ENCODE peak calls at places on chromosome 6, in nine cellular contexts. E is fibroblast of lung, J is cardiac muscle cell, O is caudate nucleus, L is aorta, G is psoas muscle, H is Peyer's patch, D is right cardiac atrium, W is heart left ventricle. C is an unnamed sample.

GRCh38 chr6:96171112-96171511 is 155.3 kb downstream of the FUT9 start:
- DNase-seq in W (no peak), H (no peak), J (no peak), G (no peak), D (no peak), E (no peak), L (no peak), O (peak), C (no peak)

GRCh38 chr6:90450268-90450953 is 136.5 kb downstream of the MAP3K7 start:
- DNase-seq in E (no peak), J (no peak), H (no peak), W (no peak), G (no peak), O (no peak), L (no peak), D (no peak), C (no peak)

GRCh38 chr6:79196908-79197307 is 37.6 kb downstream of the HMGN3 start:
- DNase-seq in J (no peak), G (no peak), L (no peak), O (no peak), W (no peak), D (no peak), E (no peak), H (no peak), C (no peak)

GRCh38 chr6:167140589-167141474 is 16.9 kb downstream of the GPR31 start:
- DNase-seq in D (no peak), E (no peak), O (no peak), W (no peak), G (no peak), L (no peak), J (no peak), H (peak), C (no peak)

GRCh38 chr6:15398657-15399287 is 152.9 kb downstream of the JARID2 start:
- DNase-seq in L (no peak), J (no peak), G (no peak), D (no peak), O (no peak), W (no peak), E (no peak), H (no peak), C (no peak)

GRCh38 chr6:149449831-149450678 is 34.8 kb downstream of the ZC3H12D start:
- DNase-seq in E (no peak), O (no peak), H (no peak), G (no peak), J (no peak), W (no peak), D (no peak), L (no peak), C (no peak)

GRCh38 chr6:149223934-149224333 is 93.6 kb upstream of the TAB2 start:
- DNase-seq in D (no peak), O (no peak), G (no peak), E (no peak), L (no peak), W (no peak), J (peak), H (no peak), C (no peak)

GRCh38 chr6:111992851-111993250 is 61.1 kb upstream of the CCN6 start:
- DNase-seq in H (no peak), G (no peak), E (no peak), D (no peak), L (no peak), J (no peak), W (no peak), O (no peak), C (no peak)

GRCh38 chr6:88238065-88238464 is 71.9 kb upstream of the CNR1 start:
- DNase-seq in E (no peak), J (no peak), D (no peak), H (peak), G (no peak), W (no peak), O (no peak), L (no peak), C (no peak)

GRCh38 chr6:29723666-29724588 is 693 bp downstream of the HLA-F start:
- DNase-seq in L (peak), J (peak), E (no peak), H (peak), W (peak), D (peak), O (no peak), G (peak), C (peak)

GRCh38 chr6:21846541-21847451 is 253.2 kb downstream of the SOX4 start:
- DNase-seq in H (no peak), J (no peak), W (peak), L (no peak), G (no peak), D (no peak), E (no peak), O (no peak), C (no peak)

GRCh38 chr6:114049367-114049966 is 78.5 kb upstream of the HDAC2 start:
- DNase-seq in J (no peak), L (no peak), O (no peak), H (no peak), D (no peak), W (no peak), E (no peak), G (no peak), C (no peak)
- H3K27ac ChIP-seq in J (no peak), L (no peak), O (no peak), H (no peak), D (no peak), W (no peak), E (no peak), G (no peak), C (no peak)

GRCh38 chr6:3899970-3900439 is 50.8 kb downstream of the FAM50B start:
- DNase-seq in H (no peak), E (no peak), L (no peak), G (no peak), D (no peak), O (no peak), J (no peak), W (no peak), C (peak)
- H3K27ac ChIP-seq in H (no peak), E (no peak), L (no peak), G (peak), D (no peak), O (no peak), J (no peak), W (no peak), C (no peak)

DNA sequence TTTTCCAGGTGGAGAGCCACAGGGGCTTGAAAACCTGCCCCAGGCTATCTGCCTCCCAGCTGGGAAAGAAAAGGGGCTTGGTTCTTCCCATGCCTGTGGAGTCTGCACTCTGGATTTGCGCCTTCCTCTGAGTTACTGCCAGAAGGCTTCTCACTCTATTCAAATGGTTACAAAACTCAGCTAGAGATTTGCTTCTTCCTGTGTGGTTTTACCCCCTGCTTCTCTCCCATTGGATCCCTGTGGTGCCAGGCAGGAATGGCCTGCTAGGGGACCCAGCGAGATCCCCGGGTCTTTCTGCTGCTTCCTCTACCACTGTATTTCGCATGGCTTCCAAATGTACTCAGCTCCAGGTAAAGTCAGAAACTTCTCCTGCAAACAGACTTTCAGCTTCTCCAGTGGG is 192.0 kb upstream of the HS3ST5 start:
- DNase-seq in H (no peak), D (no peak), W (no peak), G (no peak), O (no peak), J (no peak), L (no peak), E (no peak), C (no peak)
- H3K27ac ChIP-seq in H (no peak), D (no peak), W (no peak), G (no peak), O (no peak), J (no peak), L (no peak), E (no peak), C (no peak)

DNA sequence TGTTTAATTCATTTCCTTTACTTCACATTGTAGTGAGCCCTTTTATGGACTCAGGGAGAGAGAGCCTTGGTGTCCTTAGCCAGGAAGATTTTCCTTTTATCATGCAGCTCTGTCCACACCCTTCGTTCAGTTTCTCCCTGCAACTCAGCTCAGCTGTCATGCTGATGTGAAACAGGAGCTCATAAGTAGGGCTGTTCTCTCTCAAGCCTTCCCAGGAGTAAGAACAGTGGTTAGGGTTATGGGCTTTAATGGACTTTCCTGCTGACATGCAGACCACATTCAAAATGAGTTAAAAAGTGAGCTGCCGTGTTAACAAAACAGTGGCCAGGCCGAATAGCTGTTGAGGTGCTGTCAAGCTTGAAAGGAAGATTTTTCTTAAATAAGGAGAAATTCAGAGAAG is 104.1 kb downstream of the BCKDHB start:
- DNase-seq in W (peak), J (peak), E (peak), G (no peak), O (no peak), L (no peak), D (no peak), H (no peak), C (no peak)
- H3K27ac ChIP-seq in W (no peak), J (peak), E (no peak), G (no peak), O (no peak), L (no peak), D (no peak), H (no peak), C (no peak)

GRCh38 chr6:146202570-146202969 is 173.7 kb downstream of the GRM1 start:
- DNase-seq in E (no peak), H (no peak), G (no peak), D (no peak), L (no peak), W (no peak), O (no peak), J (no peak), C (no peak)
- H3K27ac ChIP-seq in E (no peak), H (no peak), G (no peak), D (no peak), L (no peak), W (no peak), O (no peak), J (no peak), C (no peak)

GRCh38 chr6:131952886-131953509 is 1.8 kb upstream of the CCN2 start:
- DNase-seq in E (no peak), O (no peak), D (no peak), G (no peak), W (no peak), L (no peak), H (no peak), J (no peak), C (no peak)

GRCh38 chr6:131949909-131950766 is 1.0 kb downstream of the CCN2 start:
- DNase-seq in G (peak), H (peak), L (peak), J (peak), O (peak), D (peak), E (peak), W (peak), C (peak)

GRCh38 chr6:131949615-131949908 is 1.6 kb downstream of the CCN2 start:
- DNase-seq in L (no peak), G (no peak), D (no peak), H (no peak), E (peak), J (peak), O (no peak), W (no peak), C (no peak)

GRCh38 chr6:131950767-131951575 is at the start of gene CCN2:
- DNase-seq in J (peak), L (peak), G (peak), D (peak), W (peak), O (no peak), E (peak), H (peak), C (peak)

DNA sequence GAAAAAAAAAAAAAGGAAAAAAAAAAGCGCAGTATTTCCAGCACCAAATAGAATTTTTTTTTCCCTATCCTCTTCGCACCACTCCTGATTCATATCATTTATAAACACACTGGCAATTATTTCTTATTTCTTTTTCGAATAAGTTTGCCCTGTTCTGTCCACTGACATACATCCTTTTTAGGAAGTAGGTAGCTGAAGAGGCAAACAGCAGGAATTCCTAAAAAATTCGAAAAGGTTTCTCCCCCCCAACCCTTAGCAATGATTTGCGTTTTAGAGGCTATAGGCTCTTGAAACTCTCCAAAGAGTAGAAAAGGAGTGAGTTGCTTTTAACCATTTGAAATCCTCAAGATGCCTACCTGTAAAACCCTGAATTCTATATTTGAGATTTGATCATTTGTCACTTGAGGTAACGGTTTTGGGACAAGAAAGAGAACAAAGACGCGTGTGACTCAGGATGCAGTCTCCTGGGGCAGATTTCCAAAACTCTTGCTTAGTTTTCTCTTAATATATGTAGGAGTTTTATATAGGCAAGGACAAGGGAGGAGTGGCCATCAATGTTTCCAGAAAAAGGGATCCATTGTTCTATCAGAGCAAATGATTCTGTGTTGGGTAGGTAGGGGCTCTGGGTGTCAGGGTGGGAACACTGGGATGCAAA is 531 bp upstream of the CCN2 start:
- DNase-seq in L (no peak), G (no peak), D (no peak), O (no peak), H (no peak), J (peak), W (no peak), E (peak), C (no peak)
- H3K27ac ChIP-seq in L (peak), G (peak), D (peak), O (no peak), H (peak), J (peak), W (peak), E (peak), C (peak)

GRCh38 chr6:125819927-125820326 is 29.2 kb downstream of the NCOA7 start:
- DNase-seq in J (no peak), G (no peak), D (no peak), H (no peak), O (no peak), E (no peak), L (no peak), W (no peak), C (no peak)
- H3K27ac ChIP-seq in J (no peak), G (no peak), D (no peak), H (no peak), O (peak), E (no peak), L (no peak), W (no peak), C (no peak)

DNA sequence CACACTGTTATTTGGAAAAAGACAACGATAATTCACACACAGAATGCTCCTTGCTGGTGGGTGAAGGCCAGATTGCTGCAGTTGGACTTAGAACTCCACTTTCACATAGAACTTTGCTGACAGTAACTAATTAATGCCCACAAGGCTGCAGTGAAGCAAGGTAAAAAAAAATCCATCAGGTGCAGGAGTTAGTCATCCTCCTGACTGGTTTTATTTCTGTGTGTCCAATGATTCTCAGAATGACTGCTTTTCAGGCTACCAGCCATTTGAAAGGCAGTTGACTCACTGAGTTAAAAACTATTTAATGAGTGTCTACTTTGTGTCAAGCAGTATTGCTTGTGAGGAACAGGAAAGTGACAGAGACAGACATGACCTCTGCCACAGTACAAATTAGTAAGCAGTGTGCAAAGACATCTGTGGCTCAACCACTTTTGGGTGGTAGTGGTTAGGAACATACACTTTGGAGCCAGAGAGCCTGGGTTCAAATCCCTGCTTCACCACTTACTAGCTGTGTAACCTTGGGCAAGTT is 41.9 kb downstream of the ELOVL5 start:
- DNase-seq in G (no peak), J (no peak), H (no peak), E (no peak), L (no peak), D (no peak), O (no peak), W (no peak), C (no peak)
- H3K27ac ChIP-seq in G (no peak), J (no peak), H (peak), E (no peak), L (no peak), D (no peak), O (no peak), W (no peak), C (no peak)

DNA sequence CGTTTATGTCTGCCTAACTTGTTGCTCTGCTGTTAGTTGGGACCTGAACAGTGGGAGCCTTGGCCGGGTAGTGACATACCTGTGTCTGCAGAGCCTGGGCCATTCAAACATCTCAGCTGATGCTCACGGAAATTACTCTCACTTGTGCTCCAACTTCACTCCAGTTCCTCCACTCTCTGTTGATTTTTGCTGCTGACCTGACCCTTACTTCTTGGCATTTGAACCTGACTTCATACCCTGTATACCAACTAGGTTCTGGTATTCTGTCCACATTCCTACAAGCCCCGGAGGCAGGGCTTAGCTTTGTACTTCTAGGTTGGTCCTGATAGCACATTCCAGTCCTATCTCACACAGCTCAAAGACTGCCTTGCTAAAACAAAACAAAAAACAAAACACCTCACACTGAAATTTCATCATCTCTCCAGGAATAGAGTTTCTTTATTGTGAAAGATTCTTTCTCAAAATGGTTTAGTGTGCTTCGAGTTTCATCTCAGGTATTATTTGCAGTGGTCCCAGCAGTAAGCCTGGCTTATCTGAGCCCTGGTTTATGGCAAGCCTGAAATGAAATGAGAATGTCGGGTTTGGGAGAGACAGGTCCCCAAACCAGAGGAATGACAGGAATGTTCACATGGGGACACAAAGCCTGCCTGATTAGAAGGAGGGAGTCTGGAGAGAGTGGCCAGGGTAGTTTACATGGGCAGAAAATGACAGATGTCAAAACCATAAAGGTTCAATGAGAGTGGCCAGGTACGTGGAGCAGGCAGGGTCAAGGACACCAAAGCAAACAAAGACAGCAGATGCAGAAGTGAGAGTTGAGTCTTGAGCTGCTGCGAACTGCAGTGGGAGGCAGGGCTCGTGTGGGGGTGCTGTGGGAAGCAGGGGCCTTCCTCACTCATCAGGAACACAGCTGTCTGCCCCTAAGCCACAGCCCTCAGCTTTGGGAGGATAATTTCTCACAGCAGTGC is 174.2 kb upstream of the HDAC2 start:
- DNase-seq in D (no peak), E (no peak), G (no peak), H (no peak), O (no peak), J (no peak), L (no peak), W (no peak), C (no peak)
- H3K27ac ChIP-seq in D (no peak), E (no peak), G (no peak), H (no peak), O (no peak), J (peak), L (no peak), W (no peak), C (no peak)

GRCh38 chr6:99563056-99563723 is 5.3 kb downstream of the CCNC start:
- DNase-seq in L (no peak), G (no peak), O (no peak), D (no peak), H (no peak), W (no peak), E (no peak), J (no peak), C (no peak)
- H3K27ac ChIP-seq in L (no peak), G (peak), O (no peak), D (no peak), H (no peak), W (no peak), E (no peak), J (no peak), C (no peak)